ENCODE peak calls at places on chromosomes 16 and 17, in six cellular contexts. M is thoracic aorta; Q is body of pancreas; H is GM23248; L is effector memory CD4-positive, alpha-beta T cell; P is tibial nerve. S is an unnamed sample. For H3K27me3 and H3K4me1, the result is how much of the 10 kb centered on the place peaks cover.

GRCh38 chr17:35084987-35085386 is 21.5 kb upstream of the RFFL start:
- DNase-seq in H (peak), M (no peak), P (no peak), Q (no peak), L (no peak), S (no peak)

GRCh38 chr17:15134363-15134762 is 130.8 kb downstream of the PMP22 start:
- DNase-seq in Q (no peak), H (no peak), P (no peak), L (no peak), M (no peak), S (no peak)

GRCh38 chr17:40345161-40346034 is 19.1 kb downstream of the GJD3 start:
- DNase-seq in M (no peak), P (no peak), L (no peak), Q (peak), H (peak), S (no peak)

GRCh38 chr17:66304304-66305174 is 2.1 kb downstream of the PRKCA start:
- DNase-seq in H (peak), P (no peak), M (no peak), L (no peak), Q (no peak), S (peak)

GRCh38 chr17:43530303-43531081 is 15.6 kb downstream of the ETV4 start:
- DNase-seq in P (peak), Q (peak), H (peak), M (no peak), L (no peak), S (peak)

GRCh38 chr16:23072084-23072599 is 77.1 kb downstream of the USP31 start:
- DNase-seq in Q (peak), M (peak), H (peak), P (peak), L (no peak), S (no peak)

GRCh38 chr16:11797957-11798299 is 870 bp upstream of the ZC3H7A start:
- DNase-seq in L (no peak), M (no peak), H (peak), Q (peak), P (no peak), S (no peak)

GRCh38 chr16:10923650-10924214 is 18.5 kb downstream of the DEXI start:
- DNase-seq in M (peak), H (peak), Q (peak), P (no peak), L (no peak), S (no peak)

GRCh38 chr17:63497708-63498483 is 21.0 kb downstream of the ACE start:
- DNase-seq in H (no peak), P (no peak), M (no peak), Q (no peak), L (no peak), S (no peak)

GRCh38 chr17:27535178-27535928 is 79.1 kb downstream of the KSR1 start:
- DNase-seq in M (no peak), P (no peak), H (peak), L (no peak), Q (no peak), S (no peak)

GRCh38 chr16:72084445-72084844 is 9.0 kb downstream of the TXNL4B start:
- DNase-seq in P (no peak), M (no peak), L (no peak), H (no peak), Q (no peak), S (no peak)

GRCh38 chr17:49209061-49209571 is 1.3 kb downstream of the GNGT2 start:
- DNase-seq in Q (no peak), P (no peak), H (no peak), L (no peak), M (no peak), S (no peak)

GRCh38 chr16:86892509-86892908 is 314.2 kb downstream of the FOXL1 start:
- DNase-seq in H (no peak), M (no peak), L (no peak), P (no peak), Q (no peak), S (no peak)

GRCh38 chr17:44581868-44582267 is 24.6 kb downstream of the FZD2 start:
- DNase-seq in H (peak), Q (no peak), L (no peak), P (no peak), M (no peak), S (no peak)

GRCh38 chr16:19130852-19131808 is 17.4 kb downstream of the ITPRIPL2 start:
- DNase-seq in P (no peak), M (no peak), H (peak), L (no peak), Q (peak), S (no peak)

GRCh38 chr17:10071141-10071540 is 127.3 kb downstream of the GAS7 start:
- DNase-seq in H (peak), P (no peak), M (no peak), L (no peak), Q (no peak), S (no peak)

GRCh38 chr17:31540602-31541307 is 149.3 kb downstream of the RAB11FIP4 start:
- DNase-seq in Q (no peak), M (no peak), P (no peak), L (no peak), H (no peak), S (no peak)

GRCh38 chr17:74658620-74659019 is 35.1 kb upstream of the CD300E start:
- DNase-seq in M (no peak), H (no peak), L (no peak), P (no peak), Q (no peak), S (no peak)

GRCh38 chr17:41800601-41801373 is 11.0 kb downstream of the P3H4 start:
- DNase-seq in L (no peak), M (no peak), H (peak), Q (no peak), P (no peak), S (peak)

GRCh38 chr17:45997624-45998023 is 1.4 kb upstream of the STH start:
- DNase-seq in M (no peak), P (no peak), Q (no peak), L (no peak), H (peak), S (no peak)

GRCh38 chr17:64128787-64129514 is 993 bp downstream of the ERN1 start:
- DNase-seq in Q (peak), L (no peak), P (no peak), M (no peak), H (peak), S (no peak)

DNA sequence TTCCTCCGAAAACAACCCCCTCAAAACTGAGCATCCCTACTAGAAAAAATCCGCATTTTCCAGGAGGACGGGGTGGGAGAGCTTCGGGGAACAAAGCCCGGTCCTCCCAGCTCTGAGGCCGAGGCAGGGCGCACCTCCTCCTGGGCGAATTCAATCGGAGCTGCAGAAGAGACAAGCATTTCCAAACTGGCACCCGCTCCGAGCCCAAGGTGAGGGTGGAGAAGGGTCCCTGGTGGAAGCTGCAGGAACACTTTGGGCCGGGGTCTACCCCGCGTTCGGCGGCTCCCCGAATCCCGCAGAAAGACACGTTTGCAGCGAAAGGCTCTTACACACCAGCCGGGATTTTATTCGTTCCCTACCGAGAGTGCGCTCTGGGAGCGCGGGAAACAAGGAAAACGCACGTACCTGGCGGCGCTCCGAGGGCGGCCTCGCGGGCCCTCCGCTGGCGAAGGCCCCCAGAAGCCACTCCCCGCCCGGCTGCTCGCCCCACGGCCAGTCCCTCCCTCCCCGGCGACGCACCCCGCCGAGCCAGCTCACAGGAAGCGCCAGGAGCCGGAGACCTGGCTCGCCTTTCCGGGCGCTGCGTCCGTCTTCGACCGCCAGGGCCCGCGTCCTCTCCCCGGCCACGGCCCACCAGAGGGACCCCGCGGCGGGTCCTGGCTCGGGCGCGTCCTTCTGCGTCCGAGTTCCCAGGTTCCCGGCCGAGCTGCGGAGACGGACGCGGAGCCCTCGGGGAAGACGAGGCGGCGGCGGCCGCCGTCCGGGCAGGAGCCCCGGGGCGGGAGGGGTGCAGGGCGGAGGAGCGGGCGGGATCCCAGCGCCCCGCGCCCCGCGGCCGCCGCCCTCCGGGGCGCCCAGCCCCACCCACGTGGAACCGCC is 49.8 kb upstream of the BAHCC1 start:
- DNase-seq in Q (peak), M (peak), H (peak), P (peak), L (peak), S (no peak)
- H3K27me3 ChIP-seq in Q (under half), M (under half), H (under half), P (under half), L (half or more), S (under half)

DNA sequence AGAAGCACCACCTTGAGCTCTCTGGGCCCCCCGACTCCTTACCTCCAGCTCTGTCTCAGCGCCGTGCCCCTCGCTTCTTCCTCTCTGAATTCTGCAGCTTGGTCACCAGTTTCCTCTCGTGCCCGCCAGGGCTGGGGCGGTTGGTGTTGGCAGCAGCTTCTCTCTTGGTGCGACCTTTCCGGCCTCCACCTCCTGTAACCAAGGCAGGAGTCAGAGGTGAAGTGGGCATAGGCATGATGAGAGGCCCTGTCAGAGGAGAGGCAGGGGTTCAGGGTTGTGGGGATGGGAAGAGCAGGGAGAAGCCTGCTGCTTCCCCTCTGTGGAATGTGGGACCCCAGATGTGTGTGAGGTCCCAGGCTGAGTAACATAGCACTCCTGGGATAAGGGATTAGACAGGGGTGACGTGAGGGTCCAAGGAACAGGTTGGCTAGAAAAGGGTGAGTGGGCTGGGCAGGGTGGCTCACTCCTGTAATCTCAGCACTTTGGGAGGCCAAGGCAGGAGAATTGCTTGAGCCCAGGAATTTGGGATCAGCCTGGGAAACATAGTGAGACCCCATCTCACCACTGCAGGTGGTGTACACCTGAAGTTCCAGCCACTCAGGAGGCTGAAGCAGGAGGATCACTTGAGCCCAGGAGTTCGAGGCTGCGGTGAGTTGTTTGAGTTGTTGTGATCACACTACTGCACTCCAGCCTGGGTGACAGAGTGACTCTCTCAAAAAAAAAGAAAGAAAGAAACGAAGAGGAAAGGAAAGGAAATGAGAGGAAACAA is 626 bp downstream of the NUPR1 start:
- DNase-seq in Q (peak), L (no peak), M (no peak), P (no peak), H (no peak), S (no peak)
- H3K4me3 ChIP-seq in Q (peak), L (no peak), M (peak), P (peak), H (peak), S (no peak)

GRCh38 chr16:2471653-2472487 is 773 bp downstream of the NTN3 start:
- DNase-seq in P (no peak), L (no peak), M (no peak), H (no peak), Q (no peak), S (no peak)

GRCh38 chr16:2471016-2471652 is at the start of gene NTN3:
- DNase-seq in L (no peak), M (no peak), Q (no peak), H (peak), P (no peak), S (no peak)

GRCh38 chr16:2469399-2470233 is 1.5 kb upstream of the NTN3 start:
- DNase-seq in M (no peak), L (no peak), Q (no peak), H (no peak), P (no peak), S (no peak)

GRCh38 chr16:2470234-2470601 is 879 bp upstream of the NTN3 start:
- DNase-seq in H (no peak), L (no peak), P (no peak), M (no peak), Q (no peak), S (no peak)

DNA sequence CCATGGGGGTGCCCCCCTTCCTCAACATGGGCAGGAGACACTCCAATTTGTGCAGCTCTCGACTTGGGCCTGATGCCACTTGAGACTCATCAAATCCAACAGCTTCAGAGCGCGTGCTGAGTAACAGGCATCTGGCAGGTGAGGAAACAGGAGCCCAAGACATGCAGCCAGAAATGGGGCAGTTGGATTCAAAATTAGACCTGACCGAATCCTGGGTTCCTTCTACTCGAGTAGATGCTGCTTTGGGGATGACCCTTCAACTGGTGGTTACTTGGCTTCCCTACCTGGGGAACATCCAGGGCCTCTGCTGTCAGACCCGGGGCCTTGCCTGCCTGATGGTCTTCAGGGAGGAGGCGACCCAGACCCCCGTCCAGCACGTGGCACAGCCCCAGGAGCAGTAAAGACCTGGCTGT is 488 bp upstream of the NTN3 start:
- DNase-seq in L (no peak), M (no peak), H (peak), P (no peak), Q (no peak), S (no peak)
- H3K4me1 ChIP-seq in L (under half), M (under half), H (under half), P (under half), Q (half or more), S (under half)

GRCh38 chr16:67651847-67652246 is 6.9 kb downstream of the CARMIL2 start:
- DNase-seq in L (no peak), Q (no peak), P (no peak), M (no peak), H (no peak), S (no peak)
- H3K27me3 ChIP-seq in L (under half), Q (under half), P (under half), M (under half), H (under half), S (under half)

DNA sequence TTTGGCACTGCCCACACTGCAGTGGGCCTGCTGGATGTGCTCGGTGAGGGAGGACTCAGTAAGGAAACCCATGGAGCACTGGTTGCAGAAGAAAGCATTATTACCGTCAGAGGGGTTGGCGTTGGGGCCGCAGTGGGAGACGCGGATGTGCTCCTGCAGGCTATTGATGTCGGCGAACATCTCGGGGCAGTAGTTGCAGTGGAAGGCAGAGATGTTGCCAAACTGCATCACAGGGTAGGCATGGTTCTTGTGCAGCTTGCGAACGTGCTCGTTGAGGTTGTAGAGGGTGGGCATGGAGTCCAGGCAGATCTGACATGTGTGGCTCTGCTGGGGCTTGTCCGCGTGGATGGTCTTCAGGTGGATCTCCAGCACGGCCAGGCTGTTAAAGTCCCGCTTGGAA is 218.4 kb downstream of the ZNF423 start:
- DNase-seq in H (no peak), P (no peak), L (no peak), Q (no peak), M (no peak), S (no peak)
- H3K4me3 ChIP-seq in H (no peak), P (no peak), L (no peak), Q (no peak), M (no peak), S (no peak)

S was measured in iPS DF 6.9.